ENCODE peak calls at places on chromosomes 13 and 19, in five cellular contexts. D is transverse colon, H is AG04450, A is GM12864, F is AG09309. G is an unnamed sample.

GRCh38 chr19:42270346-42271044 is 1.4 kb downstream of the CIC start:
- DNase-seq in D (peak), H (no peak), A (no peak), F (peak), G (peak)

GRCh38 chr19:41698746-41699230 is 9.6 kb upstream of the CEACAM5 start:
- DNase-seq in D (peak), H (no peak), A (no peak), F (no peak), G (no peak)

GRCh38 chr13:89554801-89555200 is 1792.7 kb upstream of the MIR17HG start:
- DNase-seq in D (no peak), H (no peak), A (no peak), F (no peak), G (no peak)

GRCh38 chr19:47109541-47110375 is 3.8 kb downstream of the ZC3H4 start:
- DNase-seq in D (peak), H (no peak), A (no peak), F (no peak), G (peak)

GRCh38 chr19:57552432-57552831 is 7.2 kb downstream of the ZNF550 start:
- DNase-seq in D (no peak), H (no peak), A (no peak), F (no peak), G (no peak)

GRCh38 chr13:75263741-75264407 is 218.1 kb downstream of the TBC1D4 start:
- DNase-seq in D (no peak), H (no peak), A (no peak), F (peak), G (peak)

GRCh38 chr19:17475541-17476115 is 5.3 kb downstream of the SLC27A1 start:
- DNase-seq in D (peak), H (no peak), A (no peak), F (no peak), G (peak)

GRCh38 chr13:38202730-38203129 is 146.9 kb upstream of the UFM1 start:
- DNase-seq in D (no peak), H (no peak), A (no peak), F (peak), G (no peak)

GRCh38 chr13:74767031-74767430 is 632.8 kb upstream of the KLF12 start:
- DNase-seq in D (no peak), H (no peak), A (no peak), F (peak), G (peak)

GRCh38 chr19:2014731-2015610 is 543 bp downstream of the BTBD2 start:
- DNase-seq in D (no peak), H (no peak), A (no peak), F (no peak), G (peak)

GRCh38 chr19:52331757-52332156 is 4.3 kb upstream of the ZNF610 start:
- DNase-seq in D (no peak), H (no peak), A (no peak), F (no peak), G (no peak)

GRCh38 chr13:91142572-91142971 is 204.9 kb upstream of the MIR17HG start:
- DNase-seq in D (no peak), H (no peak), A (no peak), F (no peak), G (no peak)

GRCh38 chr13:36992362-36992761 is 6.8 kb downstream of the ALG5 start:
- DNase-seq in D (no peak), H (no peak), A (no peak), F (no peak), G (no peak)

GRCh38 chr13:73934215-73934623 is 200.0 kb downstream of the KLF12 start:
- DNase-seq in D (no peak), H (no peak), A (no peak), F (no peak), G (no peak)

GRCh38 chr19:50607874-50608785 is 31.6 kb downstream of the SYT3 start:
- DNase-seq in D (peak), H (peak), A (peak), F (no peak), G (peak)

GRCh38 chr19:48859711-48860572 is 8.5 kb downstream of the PLEKHA4 start:
- DNase-seq in D (no peak), H (no peak), A (no peak), F (no peak), G (no peak)

GRCh38 chr13:98922306-98922705 is 55.6 kb downstream of the DOCK9 start:
- DNase-seq in D (no peak), H (no peak), A (no peak), F (no peak), G (no peak)

GRCh38 chr13:78655906-78656305 is 3.0 kb downstream of the OBI1 start:
- DNase-seq in D (no peak), H (no peak), A (no peak), F (no peak), G (no peak)

GRCh38 chr19:52670046-52670445 is 31.9 kb upstream of the ZNF83 start:
- DNase-seq in D (peak), H (no peak), A (no peak), F (no peak), G (no peak)

GRCh38 chr13:75705395-75705794 is 69.3 kb downstream of the LMO7 start:
- DNase-seq in D (no peak), H (no peak), A (no peak), F (peak), G (peak)

GRCh38 chr19:29285187-29285687 is 72.3 kb upstream of the UQCRFS1 start:
- DNase-seq in D (no peak), H (no peak), A (no peak), F (no peak), G (no peak)

GRCh38 chr13:44132710-44133109 is 240.9 kb upstream of the SERP2 start:
- DNase-seq in D (peak), H (no peak), A (no peak), F (no peak), G (peak)

GRCh38 chr19:29439021-29439420 is 86.8 kb upstream of the VSTM2B start:
- DNase-seq in D (no peak), H (no peak), A (no peak), F (no peak), G (no peak)

GRCh38 chr19:46718157-46718933 is 1.4 kb upstream of the PRKD2 start:
- DNase-seq in D (peak), H (no peak), A (peak), F (no peak), G (peak)

GRCh38 chr19:54453921-54454780 is 5.2 kb downstream of the LENG8 start:
- DNase-seq in D (no peak), H (no peak), A (no peak), F (no peak), G (no peak)

GRCh38 chr13:99834246-99834645 is 137.3 kb downstream of the ZIC5 start:
- DNase-seq in D (no peak), H (no peak), A (no peak), F (no peak), G (no peak)

GRCh38 chr19:41795031-41795461 is 1.3 kb upstream of the CEACAM3 start:
- DNase-seq in D (peak), H (no peak), A (no peak), F (no peak), G (peak)

GRCh38 chr19:42092350-42092749 is 16.4 kb downstream of the ZNF574 start:
- DNase-seq in D (peak), H (no peak), A (no peak), F (no peak), G (peak)

GRCh38 chr19:378706-379105 is 30.2 kb downstream of the C2CD4C start:
- DNase-seq in D (no peak), H (no peak), A (no peak), F (no peak), G (no peak)

GRCh38 chr19:35725216-35725861 is 7.5 kb downstream of the KMT2B start:
- DNase-seq in D (no peak), H (no peak), A (no peak), F (no peak), G (no peak)

DNA sequence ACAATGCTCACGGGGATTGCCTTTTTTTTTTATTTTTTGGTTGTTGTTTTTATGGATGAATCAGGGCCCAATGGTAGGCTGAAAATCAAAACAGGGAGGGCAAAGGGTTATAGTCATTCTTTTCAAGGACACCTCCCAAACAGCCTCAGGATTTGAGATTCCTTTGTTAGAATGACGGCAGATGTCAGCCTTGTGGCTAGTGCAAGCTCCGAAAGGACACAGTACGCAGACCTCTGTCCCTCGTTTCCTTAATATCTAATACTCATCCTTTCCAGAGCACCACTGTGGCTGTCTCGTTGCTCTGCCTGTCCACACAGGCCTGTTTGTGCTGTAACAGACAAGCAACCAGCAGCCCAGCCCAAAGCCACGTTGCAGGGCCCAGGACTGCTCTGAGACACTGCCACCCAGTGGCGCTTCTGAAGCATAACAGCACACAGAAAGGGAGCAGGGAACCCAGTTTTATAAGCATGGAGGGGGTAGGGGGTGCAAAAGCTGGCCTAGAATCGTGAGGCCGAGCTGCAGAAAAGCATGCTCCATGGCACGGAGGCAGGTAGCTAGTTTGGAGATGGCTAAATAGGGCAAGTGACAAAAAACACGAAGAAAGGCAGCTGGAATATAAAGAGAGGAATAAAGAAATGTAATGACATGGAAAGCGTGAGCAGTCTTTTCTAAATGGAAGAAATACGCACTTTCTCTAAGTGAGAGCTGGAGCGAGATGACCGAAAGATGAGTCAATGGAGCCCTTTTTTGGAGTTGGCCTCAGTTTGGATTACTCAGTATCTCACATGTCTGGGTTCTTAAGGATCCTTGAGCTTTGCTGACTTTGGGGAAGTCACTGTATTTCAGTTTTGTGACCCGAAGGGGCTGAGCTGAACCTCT is 40.7 kb upstream of the MEDAG start:
- DNase-seq in D (peak), H (peak), A (peak), F (peak), G (peak)
- H3K4me3 ChIP-seq in D (no peak), H (peak), A (no peak), F (peak), G (peak)

GRCh38 chr13:33144358-33144784 is 128.1 kb downstream of the KL start:
- DNase-seq in D (no peak), H (no peak), A (no peak), F (no peak), G (no peak)

GRCh38 chr13:33146843-33147611 is 130.8 kb downstream of the KL start:
- DNase-seq in D (no peak), H (no peak), A (peak), F (no peak), G (no peak)

GRCh38 chr13:33147832-33148231 is 131.6 kb downstream of the KL start:
- DNase-seq in D (no peak), H (no peak), A (no peak), F (no peak), G (no peak)

GRCh38 chr13:33150146-33150545 is 133.9 kb downstream of the KL start:
- DNase-seq in D (no peak), H (no peak), A (no peak), F (no peak), G (peak)

GRCh38 chr13:33145667-33146066 is 129.4 kb downstream of the KL start:
- DNase-seq in D (no peak), H (no peak), A (no peak), F (no peak), G (no peak)
- TF ChIP-seq CTCF in D (no peak), H (no peak), A (no peak), F (no peak), G (no peak)

DNA sequence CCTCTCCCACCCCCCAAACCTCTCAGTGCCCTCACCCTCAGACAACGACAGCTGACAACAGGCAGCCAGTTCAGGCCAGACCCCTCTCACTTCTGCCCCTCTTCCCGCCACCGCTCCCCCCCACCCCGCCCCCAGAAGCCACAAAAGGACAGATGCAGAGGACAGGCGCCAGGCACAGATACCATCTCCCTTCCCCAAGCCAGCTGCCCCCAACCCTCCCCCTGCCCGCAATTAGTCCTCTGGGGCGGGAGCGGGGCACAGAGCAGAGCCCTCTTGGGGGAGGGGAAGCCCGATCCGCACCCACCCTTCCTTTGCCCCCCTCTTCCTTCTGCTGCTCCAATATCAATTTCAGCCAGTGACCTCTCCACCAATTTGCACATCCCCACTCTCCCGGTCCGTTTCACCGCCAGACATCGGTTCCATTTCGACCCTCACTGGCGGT is 585 bp upstream of the SHD start:
- DNase-seq in D (no peak), H (no peak), A (no peak), F (no peak), G (no peak)
- H3K4me3 ChIP-seq in D (no peak), H (peak), A (no peak), F (no peak), G (no peak)

GRCh38 chr19:38592940-38593339 is 24.8 kb downstream of the MAP4K1 start:
- DNase-seq in D (no peak), H (no peak), A (no peak), F (no peak), G (no peak)
- TF ChIP-seq CTCF in D (no peak), H (no peak), A (no peak), F (no peak), G (no peak)

GRCh38 chr13:23570931-23571330 is 719 bp downstream of the TNFRSF19 start:
- DNase-seq in D (no peak), H (no peak), A (no peak), F (no peak), G (peak)

GRCh38 chr13:23574421-23574820 is 4.2 kb downstream of the TNFRSF19 start:
- DNase-seq in D (no peak), H (no peak), A (no peak), F (no peak), G (no peak)

GRCh38 chr13:23572836-23573235 is 2.6 kb downstream of the TNFRSF19 start:
- DNase-seq in D (no peak), H (no peak), A (no peak), F (no peak), G (no peak)

GRCh38 chr13:23567792-23568480 is 2.3 kb upstream of the TNFRSF19 start:
- DNase-seq in D (no peak), H (no peak), A (no peak), F (no peak), G (no peak)

DNA sequence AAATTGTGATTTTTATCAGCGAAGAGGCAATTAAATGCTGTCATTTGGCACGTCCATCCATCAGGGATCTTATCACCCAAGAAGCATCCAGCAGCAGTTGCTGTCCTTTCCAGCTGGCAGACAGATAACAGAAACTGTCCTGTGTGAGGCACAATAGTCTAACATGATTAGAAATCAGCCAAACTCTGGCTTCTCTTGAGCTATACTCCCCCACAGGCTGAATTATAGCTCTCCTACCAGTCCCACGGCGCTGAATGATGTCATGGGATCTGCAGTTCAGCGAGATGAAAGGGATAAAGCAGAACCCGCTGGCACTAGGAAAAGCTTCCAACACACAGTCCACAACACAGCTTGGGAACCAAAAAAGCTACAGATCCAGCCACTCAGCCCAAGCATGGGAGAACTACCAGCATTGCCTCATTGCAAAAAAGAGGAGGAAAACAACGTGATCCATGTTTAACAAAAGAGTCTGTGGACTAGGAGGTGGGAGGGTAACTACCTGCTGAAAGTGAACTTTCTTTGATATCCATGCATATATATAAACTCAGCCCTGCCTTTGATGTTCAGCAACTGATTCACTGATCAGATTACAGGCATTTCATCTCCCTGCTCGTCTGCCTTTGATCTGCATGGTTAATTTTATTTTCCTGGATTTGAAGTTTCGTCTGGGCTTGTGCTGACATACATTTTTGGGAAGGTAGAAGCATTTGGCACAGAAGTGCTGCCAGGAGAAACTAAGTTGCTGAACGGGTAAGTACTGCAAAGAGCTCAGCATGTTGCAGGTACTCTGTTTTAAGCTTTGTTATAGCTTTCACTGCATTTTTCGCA is at the start of gene TNFRSF19:
- DNase-seq in D (no peak), H (peak), A (no peak), F (peak), G (peak)
- H3K4me3 ChIP-seq in D (no peak), H (peak), A (peak), F (peak), G (peak)

GRCh38 chr19:15247107-15248014 is 15.1 kb upstream of the EPHX3 start:
- DNase-seq in D (no peak), H (no peak), A (no peak), F (no peak), G (no peak)

GRCh38 chr19:15248106-15248505 is 15.9 kb upstream of the EPHX3 start:
- DNase-seq in D (no peak), H (no peak), A (no peak), F (no peak), G (no peak)

GRCh38 chr19:15249912-15250634 is 17.8 kb upstream of the EPHX3 start:
- DNase-seq in D (no peak), H (peak), A (no peak), F (peak), G (peak)

GRCh38 chr19:15249560-15249874 is 17.3 kb upstream of the EPHX3 start:
- DNase-seq in D (no peak), H (no peak), A (no peak), F (no peak), G (no peak)

DNA sequence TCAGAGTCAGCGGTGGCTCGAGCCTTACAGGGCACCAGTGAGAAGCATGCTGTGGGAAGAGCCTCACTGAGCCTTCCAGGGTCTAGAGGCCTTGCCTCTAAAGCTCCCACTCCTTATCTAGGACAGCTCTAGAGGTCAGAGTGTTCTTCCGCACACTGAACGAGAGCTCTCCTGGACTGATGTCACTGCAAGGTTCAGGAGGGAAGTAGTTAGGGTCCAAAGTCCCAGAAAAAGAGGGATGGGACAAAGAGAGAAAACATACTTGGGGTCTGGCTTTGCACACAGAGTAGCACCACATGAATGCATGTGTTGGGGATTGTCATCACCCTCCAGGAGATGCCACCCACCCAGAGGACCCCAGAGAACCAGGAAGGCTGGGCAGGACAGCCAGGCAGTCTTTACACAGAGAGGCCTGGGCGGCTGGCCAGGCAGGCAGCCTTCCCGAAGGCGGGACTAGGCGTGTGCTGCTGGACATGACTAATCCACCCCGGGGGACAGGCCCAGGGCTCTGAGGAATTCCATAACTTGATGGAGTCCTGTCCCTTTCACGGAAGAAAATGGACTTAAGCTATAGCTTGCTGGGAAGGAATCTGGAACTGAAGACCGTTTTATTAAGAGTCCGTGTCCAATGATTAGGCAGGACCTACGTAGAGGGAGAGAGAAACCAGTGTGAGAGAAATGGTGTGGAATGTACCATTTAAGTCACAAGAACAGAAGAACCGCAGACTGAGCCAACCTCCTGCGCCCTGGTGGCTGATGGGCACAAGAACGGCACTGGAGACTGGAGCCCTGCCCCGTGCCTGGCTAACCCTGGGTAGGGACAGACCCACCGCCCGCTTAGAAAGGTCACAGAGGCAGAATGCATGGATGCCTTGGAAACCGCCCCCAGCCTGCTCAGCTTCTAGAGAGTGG is 16.7 kb upstream of the EPHX3 start:
- DNase-seq in D (peak), H (peak), A (no peak), F (peak), G (peak)
- TF ChIP-seq CTCF in D (no peak), H (no peak), A (no peak), F (peak), G (no peak)